ENCODE peak calls at places on chromosomes 16 and 17, in six cellular contexts. N is neural progenitor cell, R is mesendoderm, I is adipocyte, B is kidney, E is fibroblast of lung. M is an unnamed sample.

GRCh38 chr17:40065771-40066510 is 3.2 kb downstream of the THRA start:
- DNase-seq in N (no peak), R (no peak), B (no peak), E (no peak), I (peak), M (no peak)

GRCh38 chr16:66605177-66605999 is 884 bp downstream of the CMTM3 start:
- DNase-seq in B (peak), N (peak), I (peak), R (peak), E (peak), M (no peak)

GRCh38 chr17:69539781-69540319 is 125.4 kb downstream of the MAP2K6 start:
- DNase-seq in I (peak), B (no peak), R (no peak), E (peak), N (no peak), M (no peak)

GRCh38 chr16:85151603-85152413 is 39.5 kb upstream of the CIBAR2 start:
- DNase-seq in B (peak), N (no peak), R (peak), I (peak), E (peak), M (no peak)

GRCh38 chr16:81405702-81406113 is 38.9 kb upstream of the CMIP start:
- DNase-seq in I (peak), N (no peak), R (peak), B (no peak), E (peak), M (no peak)

GRCh38 chr16:31477220-31478216 is 5.4 kb upstream of the SLC5A2 start:
- DNase-seq in N (peak), R (peak), B (peak), E (no peak), I (no peak), M (no peak)

GRCh38 chr16:50667497-50668367 is 13.4 kb downstream of the SNX20 start:
- DNase-seq in B (no peak), I (no peak), N (no peak), E (no peak), R (peak), M (no peak)

GRCh38 chr16:13203725-13204124 is 302.3 kb downstream of the SHISA9 start:
- DNase-seq in I (no peak), N (no peak), E (no peak), B (no peak), R (no peak), M (no peak)

GRCh38 chr17:2466936-2467335 is 44.8 kb downstream of the METTL16 start:
- DNase-seq in N (no peak), E (no peak), B (no peak), I (no peak), R (peak), M (no peak)

GRCh38 chr17:44355310-44355640 is 8.4 kb downstream of the FAM171A2 start:
- DNase-seq in R (no peak), I (no peak), N (no peak), B (no peak), E (no peak), M (no peak)

GRCh38 chr16:27642753-27643152 is 92.8 kb downstream of the KATNIP start:
- DNase-seq in B (no peak), R (peak), E (peak), I (peak), N (peak), M (no peak)

GRCh38 chr16:89366561-89367537 is 123.5 kb downstream of the ANKRD11 start:
- DNase-seq in I (no peak), R (no peak), E (no peak), B (peak), N (no peak), M (no peak)

GRCh38 chr17:27323538-27324212 is 29.8 kb downstream of the WSB1 start:
- DNase-seq in I (peak), N (no peak), R (peak), E (peak), B (peak), M (no peak)

GRCh38 chr16:88977845-88978607 is 1.0 kb upstream of the CBFA2T3 start:
- DNase-seq in N (no peak), R (no peak), B (no peak), E (no peak), I (no peak), M (no peak)

GRCh38 chr16:1715220-1715619 is 9.2 kb downstream of the MAPK8IP3 start:
- DNase-seq in I (no peak), E (no peak), B (no peak), N (no peak), R (no peak), M (no peak)

GRCh38 chr16:1865902-1866690 is 5.9 kb downstream of the MEIOB start:
- DNase-seq in B (no peak), R (no peak), N (no peak), E (no peak), I (no peak), M (no peak)

GRCh38 chr16:81843243-81843582 is 64.1 kb downstream of the PLCG2 start:
- DNase-seq in E (peak), I (peak), R (no peak), B (no peak), N (no peak), M (peak)

GRCh38 chr17:17077861-17078732 is 35.8 kb downstream of the MPRIP start:
- DNase-seq in N (no peak), I (no peak), B (peak), E (no peak), R (peak), M (no peak)

GRCh38 chr16:9934723-9935508 is 247.3 kb downstream of the GRIN2A start:
- DNase-seq in R (no peak), B (peak), E (no peak), I (no peak), N (no peak), M (no peak)

GRCh38 chr16:49181812-49182211 is 99.8 kb downstream of the CBLN1 start:
- DNase-seq in R (peak), N (peak), E (no peak), I (no peak), B (no peak), M (no peak)

GRCh38 chr17:66098040-66098439 is 93.9 kb downstream of the CEP112 start:
- DNase-seq in R (no peak), E (no peak), B (no peak), I (peak), N (no peak), M (no peak)

GRCh38 chr16:81384006-81384405 is 60.6 kb upstream of the CMIP start:
- DNase-seq in E (no peak), R (peak), I (peak), B (no peak), N (peak), M (no peak)

GRCh38 chr17:68449021-68449739 is 8.1 kb downstream of the WIPI1 start:
- DNase-seq in B (no peak), E (no peak), N (no peak), I (no peak), R (no peak), M (no peak)

GRCh38 chr16:21172650-21173049 is 14.2 kb downstream of the LDAF1 start:
- DNase-seq in R (no peak), I (no peak), N (no peak), E (no peak), B (no peak), M (no peak)

GRCh38 chr17:39668141-39668924 is at the start of gene PNMT:
- DNase-seq in N (peak), I (peak), R (peak), B (peak), E (peak), M (no peak)

GRCh38 chr17:56908061-56908542 is 5.7 kb downstream of the TRIM25 start:
- DNase-seq in I (no peak), B (no peak), E (no peak), R (no peak), N (no peak), M (no peak)

GRCh38 chr16:28925386-28926228 is 569 bp upstream of the RABEP2 start:
- DNase-seq in E (peak), I (peak), N (peak), B (peak), R (no peak), M (no peak)

GRCh38 chr16:83366228-83366627 is 441.6 kb upstream of the HSBP1 start:
- DNase-seq in N (no peak), E (no peak), I (no peak), R (no peak), B (no peak), M (no peak)

GRCh38 chr16:75462804-75463203 is 1.7 kb downstream of the TMEM170A start:
- DNase-seq in B (no peak), N (no peak), E (peak), R (no peak), I (no peak), M (no peak)

GRCh38 chr17:42404326-42405055 is 16.2 kb upstream of the STAT3 start:
- DNase-seq in B (no peak), E (no peak), I (no peak), N (no peak), R (no peak), M (no peak)

GRCh38 chr17:38604479-38605229 is 1.1 kb downstream of the SRCIN1 start:
- DNase-seq in E (no peak), B (no peak), R (peak), N (peak), I (no peak), M (no peak)

GRCh38 chr16:82504811-82505210 is 122.0 kb upstream of the CDH13 start:
- DNase-seq in I (no peak), B (no peak), E (peak), N (no peak), R (no peak), M (no peak)

GRCh38 chr16:79628501-79628975 is 28.0 kb upstream of the MAF start:
- DNase-seq in E (peak), R (peak), N (no peak), I (no peak), B (no peak), M (no peak)

GRCh38 chr17:78255953-78256704 is 24.7 kb downstream of the TMEM235 start:
- DNase-seq in R (no peak), I (no peak), N (no peak), E (no peak), B (no peak), M (no peak)

DNA sequence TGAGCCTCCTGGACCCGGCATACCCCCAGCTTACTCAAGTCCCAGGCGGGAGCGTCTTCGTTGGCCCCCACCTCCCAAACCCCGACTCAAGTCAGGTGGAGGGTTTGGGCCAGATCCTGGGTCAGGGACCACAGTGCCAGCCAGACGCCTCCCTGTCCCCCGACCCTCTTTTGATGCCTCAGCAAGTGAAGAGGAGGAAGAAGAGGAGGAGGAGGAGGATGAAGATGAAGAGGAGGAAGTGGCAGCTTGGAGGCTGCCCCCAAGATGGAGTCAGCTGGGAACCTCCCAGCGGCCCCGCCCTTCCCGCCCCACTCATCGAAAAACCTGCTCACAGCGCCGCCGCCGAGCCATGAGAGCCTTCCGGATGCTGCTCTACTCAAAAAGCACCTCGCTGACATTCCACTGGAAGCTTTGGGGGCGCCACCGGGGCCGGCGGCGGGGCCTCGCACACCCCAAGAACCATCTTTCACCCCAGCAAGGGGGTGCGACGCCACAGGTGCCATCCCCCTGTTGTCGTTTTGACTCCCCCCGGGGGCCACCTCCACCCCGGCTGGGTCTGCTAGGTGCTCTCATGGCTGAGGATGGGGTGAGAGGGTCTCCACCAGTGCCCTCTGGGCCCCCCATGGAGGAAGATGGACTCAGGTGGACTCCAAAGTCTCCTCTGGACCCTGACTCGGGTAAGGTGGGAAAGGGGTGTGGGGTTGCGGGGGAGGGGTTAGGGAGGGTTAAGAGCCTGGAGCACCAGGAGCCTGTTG is 1.6 kb downstream of the SENP3 start:
- DNase-seq in E (no peak), N (no peak), I (no peak), B (no peak), R (no peak), M (no peak)
- H3K4me3 ChIP-seq in E (peak), N (peak), I (peak), B (no peak), R (no peak), M (peak)

GRCh38 chr17:81578038-81578441 is 25.9 kb upstream of the FAAP100 start:
- DNase-seq in R (peak), B (peak), E (no peak), I (peak), N (no peak), M (no peak)

GRCh38 chr17:81580481-81580880 is 28.3 kb upstream of the FAAP100 start:
- DNase-seq in I (no peak), R (no peak), N (no peak), B (peak), E (no peak), M (no peak)

GRCh38 chr17:81579298-81579697 is 27.1 kb upstream of the FAAP100 start:
- DNase-seq in I (no peak), B (peak), N (no peak), R (no peak), E (no peak), M (no peak)

GRCh38 chr17:81578561-81579225 is 26.5 kb upstream of the FAAP100 start:
- DNase-seq in I (no peak), B (no peak), R (no peak), N (no peak), E (no peak), M (no peak)

DNA sequence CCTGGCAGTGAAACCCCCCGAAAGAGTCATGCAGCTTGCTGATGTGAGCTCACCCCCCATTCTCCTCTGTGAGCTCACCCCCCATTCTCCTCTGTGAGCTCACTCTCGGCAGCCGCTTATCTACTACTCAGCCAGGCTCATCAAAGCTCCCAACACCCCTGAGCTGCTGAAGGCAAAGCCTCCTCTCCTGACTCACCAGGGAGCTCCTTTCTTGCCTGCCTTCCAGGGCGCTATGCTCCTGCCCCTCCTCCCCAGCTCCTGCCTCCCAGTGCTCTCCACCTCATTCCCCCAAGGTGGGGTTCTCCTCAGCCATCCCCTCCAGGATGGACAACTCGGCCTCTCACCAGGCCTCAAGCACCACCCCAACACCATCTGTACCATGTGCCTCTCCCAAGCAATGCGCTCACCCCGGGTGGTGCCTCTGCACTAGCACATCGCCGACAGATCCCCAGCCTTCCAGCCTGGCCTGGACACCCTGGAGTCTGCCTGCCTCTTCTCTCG is 27.7 kb upstream of the FAAP100 start:
- DNase-seq in B (peak), I (peak), R (no peak), E (no peak), N (no peak), M (no peak)
- H3K9ac ChIP-seq in B (no peak), I (no peak), R (no peak), E (no peak), N (peak), M (no peak)

GRCh38 chr17:7833795-7834553 is at the start of gene KDM6B:
- DNase-seq in B (peak), R (peak), N (peak), E (peak), I (peak), M (no peak)

GRCh38 chr17:7834891-7835817 is 1.1 kb downstream of the KDM6B start:
- DNase-seq in R (peak), B (peak), E (peak), N (peak), I (peak), M (peak)

GRCh38 chr17:7834554-7834890 is 505 bp downstream of the KDM6B start:
- DNase-seq in E (peak), R (no peak), N (no peak), B (peak), I (peak), M (no peak)

GRCh38 chr17:7832431-7832830 is 1.6 kb upstream of the KDM6B start:
- DNase-seq in N (no peak), B (no peak), R (no peak), E (no peak), I (no peak), M (no peak)

DNA sequence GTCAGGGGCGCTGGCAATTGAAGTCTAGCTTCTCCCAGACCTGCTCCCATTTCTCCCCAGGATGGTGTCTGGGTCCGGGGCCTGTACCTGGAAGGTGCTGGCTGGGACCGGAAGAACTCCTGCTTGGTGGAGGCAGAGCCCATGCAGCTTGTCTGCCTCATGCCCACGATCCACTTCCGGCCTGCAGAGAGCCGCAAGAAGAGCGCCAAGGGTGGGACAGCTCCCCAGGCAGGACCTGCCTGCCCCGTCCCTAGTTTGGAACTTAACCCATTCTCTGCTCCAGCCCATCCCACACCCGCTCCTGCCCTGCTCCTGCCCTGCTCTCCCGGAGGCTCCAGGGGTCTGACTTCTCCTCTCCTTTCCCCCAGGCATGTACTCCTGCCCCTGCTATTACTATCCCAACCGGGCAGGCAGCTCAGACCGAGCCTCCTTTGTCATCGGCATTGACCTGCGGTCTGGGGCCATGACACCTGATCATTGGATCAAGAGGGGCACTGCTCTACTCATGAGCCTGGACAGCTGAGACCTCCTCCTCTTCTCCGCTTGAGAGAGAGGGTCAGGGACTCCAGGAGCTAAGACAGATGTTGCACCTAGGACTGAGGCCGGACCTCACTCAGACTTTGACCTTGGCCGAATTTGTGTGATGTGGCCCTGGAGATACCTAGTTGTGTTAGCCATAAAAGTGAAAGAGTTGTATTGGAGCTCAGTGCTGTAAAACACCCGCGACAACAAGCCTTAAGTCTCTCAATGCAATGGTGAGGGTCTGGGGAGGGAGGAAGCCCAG is 814 bp upstream of the KDM6B start:
- DNase-seq in B (peak), N (no peak), I (no peak), E (no peak), R (no peak), M (no peak)
- H3K4me3 ChIP-seq in B (peak), N (peak), I (peak), E (no peak), R (no peak), M (peak)

DNA sequence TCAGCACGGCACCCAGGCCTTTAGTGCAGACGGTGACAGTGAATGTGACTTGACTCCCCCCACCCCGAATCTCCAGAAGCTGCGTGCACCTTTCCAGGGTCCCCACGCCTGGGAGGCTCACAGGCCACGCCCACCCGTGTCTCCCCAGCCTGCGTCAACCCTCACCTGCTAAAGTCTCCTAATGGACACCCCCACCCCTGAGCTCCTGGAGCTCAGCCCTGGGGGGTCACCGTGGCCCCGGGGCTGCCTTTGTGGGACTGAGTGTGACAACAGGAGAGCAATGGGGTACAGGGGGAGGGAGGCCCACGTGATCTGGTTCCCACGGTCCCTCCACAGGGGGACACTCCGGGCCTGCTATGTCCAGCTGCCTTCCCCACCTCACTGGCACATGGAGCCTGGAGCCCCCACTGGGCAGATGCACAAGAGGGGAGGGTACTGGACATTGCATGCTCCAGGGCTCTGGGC is 7.4 kb upstream of the FASN start:
- DNase-seq in N (no peak), B (peak), I (no peak), R (no peak), E (no peak), M (no peak)
- H3K9ac ChIP-seq in N (no peak), B (no peak), I (peak), R (no peak), E (no peak), M (no peak)

DNA sequence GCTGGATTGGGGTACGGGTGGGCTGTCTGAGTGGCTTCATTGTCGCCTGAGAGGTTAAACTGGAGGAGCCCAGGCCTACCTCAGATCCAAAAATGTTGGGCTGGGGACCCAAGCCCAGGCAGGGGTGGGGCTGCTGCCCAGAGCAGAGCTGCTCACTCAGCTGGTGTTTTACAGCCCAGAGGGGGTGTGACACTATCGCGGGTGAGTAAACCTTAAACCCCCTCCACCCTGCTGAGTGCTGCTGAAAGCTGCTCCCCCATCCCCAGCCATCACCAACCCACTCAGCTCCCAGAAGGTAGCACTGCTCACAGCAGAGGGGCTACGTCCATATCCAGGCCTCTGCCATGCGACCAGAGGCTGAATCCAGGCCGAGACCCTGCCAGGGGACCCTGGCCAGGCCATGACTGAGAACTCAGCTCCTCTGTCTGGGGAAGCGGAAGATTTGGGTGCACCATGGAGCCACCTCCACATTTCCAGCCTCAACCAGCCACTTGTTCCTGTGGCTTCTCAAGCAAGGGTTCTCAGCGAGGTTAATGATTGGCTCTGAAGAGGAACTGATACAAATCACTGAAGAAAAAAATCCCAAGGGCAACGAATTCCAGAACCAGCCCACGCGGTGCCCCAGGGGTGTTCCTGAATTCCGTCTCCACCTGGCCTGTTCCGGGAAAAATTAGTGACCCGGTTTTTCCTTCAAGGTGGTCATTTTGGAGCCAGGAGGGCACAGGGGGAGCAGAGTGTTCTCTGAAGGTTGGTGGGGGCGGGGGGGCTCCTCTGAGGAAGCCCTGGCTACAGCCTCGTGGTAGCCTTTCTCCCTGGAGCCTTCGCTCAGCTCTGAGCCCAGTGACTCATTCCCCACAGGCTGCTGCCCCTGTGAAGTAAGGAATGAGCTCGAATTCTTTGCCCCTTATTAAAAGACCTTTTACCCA is 9.4 kb upstream of the SLC16A5 start:
- DNase-seq in I (peak), N (no peak), R (no peak), E (peak), B (peak), M (no peak)
- H3K4me3 ChIP-seq in I (peak), N (no peak), R (no peak), E (no peak), B (no peak), M (no peak)

M was measured in SK-N-MC.